ENCODE peak calls at places on chromosomes 2 and 18, in eight cellular contexts. S is mucosa of descending colon, G is breast epithelium, E is body of pancreas, U is psoas muscle, J is GM23248, A is IMR-90, W is prostate gland. Z is an unnamed sample. For H3K4me1, the result is how much of the 10 kb centered on the place peaks cover.

GRCh38 chr2:138293045-138293444 is 208.5 kb upstream of the SPOPL start:
- DNase-seq in J (no peak), E (no peak), G (no peak), S (no peak), W (no peak), A (no peak), U (no peak), Z (no peak)

GRCh38 chr2:164514491-164514890 is 106.8 kb downstream of the GRB14 start:
- DNase-seq in W (no peak), G (peak), U (no peak), S (no peak), E (no peak), J (peak), A (no peak), Z (no peak)

GRCh38 chr2:70895998-70896764 is 39.5 kb upstream of the ATP6V1B1 start:
- DNase-seq in G (no peak), U (no peak), E (no peak), J (no peak), W (no peak), S (no peak), A (no peak), Z (no peak)

GRCh38 chr2:88540346-88540745 is 86.9 kb downstream of the EIF2AK3 start:
- DNase-seq in S (no peak), U (no peak), A (peak), W (no peak), E (no peak), J (peak), G (no peak), Z (no peak)

GRCh38 chr18:12336887-12337286 is 28.8 kb downstream of the TUBB6 start:
- DNase-seq in J (peak), W (no peak), E (no peak), U (no peak), G (no peak), A (peak), S (no peak), Z (no peak)

GRCh38 chr2:226661789-226662545 is 137.7 kb downstream of the IRS1 start:
- DNase-seq in W (no peak), G (no peak), J (peak), E (peak), U (peak), A (peak), S (no peak), Z (no peak)

GRCh38 chr2:4962419-4962818 is 729.8 kb upstream of the SOX11 start:
- DNase-seq in A (no peak), S (no peak), W (no peak), J (no peak), E (no peak), G (no peak), U (no peak), Z (no peak)

GRCh38 chr18:77765468-77765867 is 515.8 kb downstream of the GALR1 start:
- DNase-seq in S (no peak), J (peak), A (no peak), G (no peak), U (no peak), E (peak), W (peak), Z (peak)

GRCh38 chr2:236852100-236852976 is 233.4 kb upstream of the COPS8 start:
- DNase-seq in A (no peak), E (peak), U (no peak), W (no peak), G (no peak), J (no peak), S (no peak), Z (no peak)

GRCh38 chr2:83196225-83196624 is 1262.9 kb downstream of the SUCLG1 start:
- DNase-seq in J (peak), A (peak), W (no peak), S (no peak), U (no peak), E (no peak), G (no peak), Z (no peak)

GRCh38 chr2:107325983-107326786 is 440.2 kb upstream of the ST6GAL2 start:
- DNase-seq in S (no peak), G (no peak), J (peak), E (peak), W (no peak), A (no peak), U (no peak), Z (peak)

GRCh38 chr2:24613154-24613814 is 122.2 kb downstream of the NCOA1 start:
- DNase-seq in J (peak), G (no peak), E (no peak), A (peak), U (peak), S (no peak), W (no peak), Z (peak)

GRCh38 chr2:100568989-100569388 is 6.2 kb downstream of the PDCL3 start:
- DNase-seq in G (no peak), J (no peak), E (no peak), W (no peak), S (no peak), A (no peak), U (no peak), Z (no peak)

GRCh38 chr2:228689049-228689448 is 507.6 kb upstream of the SPHKAP start:
- DNase-seq in W (no peak), E (no peak), A (no peak), G (no peak), S (no peak), U (no peak), J (peak), Z (no peak)

GRCh38 chr18:52392160-52392559 is 52.2 kb downstream of the DCC start:
- DNase-seq in A (peak), G (no peak), E (no peak), W (no peak), S (no peak), U (no peak), J (no peak), Z (no peak)

DNA sequence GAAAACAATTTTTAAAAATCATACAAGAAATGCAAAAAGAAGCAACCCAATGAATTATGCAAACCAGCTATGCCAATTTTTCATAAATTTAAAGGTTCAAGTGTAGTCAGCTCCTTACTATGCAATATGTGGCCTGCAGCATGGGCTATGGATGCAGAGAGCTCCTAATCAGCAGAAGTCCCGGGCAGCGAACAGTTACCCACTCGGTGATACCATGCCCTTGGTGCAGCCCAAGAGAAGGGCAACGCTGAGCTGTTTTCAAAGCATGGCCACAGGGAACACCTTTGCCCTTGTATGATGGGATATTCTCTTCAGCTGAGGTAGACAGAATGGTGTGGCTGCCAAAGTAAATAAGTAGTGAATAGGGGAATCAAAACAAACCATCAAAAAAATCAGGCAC is 17.3 kb upstream of the ARL5A start:
- DNase-seq in W (no peak), E (no peak), J (no peak), A (no peak), G (no peak), U (no peak), S (no peak), Z (no peak)
- H3K4me1 ChIP-seq in W (under half), E (under half), J (under half), A (under half), G (under half), U (under half), S (under half), Z (under half)

DNA sequence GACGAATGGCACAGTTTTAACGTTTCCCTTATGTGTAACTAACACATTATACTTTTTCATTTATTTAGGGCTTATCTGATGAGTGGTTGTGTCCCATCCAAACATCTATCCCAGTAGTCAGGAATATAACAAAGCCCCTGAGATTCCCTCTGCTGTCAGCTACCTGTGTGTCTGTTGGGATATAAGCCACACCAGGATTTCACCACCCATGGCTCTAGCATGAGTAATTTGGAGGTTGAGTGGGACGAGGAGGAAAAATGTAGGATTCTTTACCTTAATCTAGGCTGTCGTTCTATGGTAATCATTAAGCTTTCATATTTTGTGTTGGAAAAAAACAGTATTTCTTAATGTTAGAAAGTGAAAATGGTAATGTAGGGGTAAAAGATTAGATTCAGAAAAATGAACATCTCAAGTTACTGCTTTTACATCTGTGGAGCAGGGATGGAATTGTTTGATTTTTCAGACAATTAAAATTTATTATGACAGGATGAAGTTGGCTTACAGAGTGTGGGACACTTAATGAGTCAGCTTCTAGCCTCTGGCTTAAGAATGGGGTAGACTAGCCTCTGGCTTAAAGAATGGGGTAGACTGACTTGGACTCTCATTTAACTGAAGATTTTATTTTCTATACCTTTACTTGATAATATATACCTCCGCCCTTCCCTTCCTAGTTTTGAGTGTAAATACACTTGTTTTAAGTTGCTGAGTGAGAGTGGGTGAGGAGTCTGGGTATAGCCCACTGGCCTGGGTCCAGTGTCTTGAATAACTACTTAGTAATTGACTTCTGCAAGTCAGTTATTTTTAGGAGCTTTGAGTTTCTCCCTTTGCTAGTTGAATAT is 88.5 kb upstream of the RANBP2 start:
- DNase-seq in J (peak), A (peak), G (no peak), E (no peak), U (no peak), W (no peak), S (no peak), Z (no peak)
- H3K4me1 ChIP-seq in J (under half), A (under half), G (under half), E (under half), U (under half), W (under half), S (under half), Z (under half)

GRCh38 chr2:75221872-75222271 is 22.6 kb upstream of the TACR1 start:
- DNase-seq in J (peak), A (peak), U (no peak), W (no peak), E (no peak), G (no peak), S (no peak), Z (no peak)
- H3K4me1 ChIP-seq in J (under half), A (under half), U (under half), W (under half), E (under half), G (under half), S (under half), Z (under half)

DNA sequence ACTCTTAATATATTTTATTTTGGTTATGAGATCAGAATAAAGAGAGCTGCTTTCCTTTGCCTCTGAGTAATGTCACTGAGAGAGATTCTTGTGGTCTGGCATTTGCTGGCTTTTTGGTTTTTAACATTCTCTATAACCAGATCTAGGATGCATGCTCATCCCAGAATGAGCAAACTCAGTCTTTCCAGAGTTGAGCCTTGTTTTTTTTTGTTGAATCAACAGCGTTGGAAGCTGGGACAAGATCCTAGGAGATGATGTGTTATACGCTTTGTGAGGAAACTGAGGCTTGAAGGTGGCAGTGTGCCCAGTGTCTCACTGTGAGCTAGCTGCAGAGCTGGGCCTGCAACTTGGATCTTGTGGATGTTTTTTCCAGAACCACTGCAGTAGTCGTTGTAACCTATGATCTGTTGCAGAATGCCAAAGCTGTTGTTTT is 19.5 kb downstream of the MYO1B start:
- DNase-seq in A (peak), W (no peak), G (no peak), S (no peak), U (no peak), J (peak), E (peak), Z (no peak)
- H3K4me1 ChIP-seq in A (under half), W (under half), G (under half), S (under half), U (under half), J (half or more), E (half or more), Z (under half)